ENCODE peak calls at places on chromosomes 4 and X, in ten cellular contexts. X, W, K, M, C, F, T, I, A and E are unnamed samples.

GRCh38 chr4:122309988-122310626 is 68.7 kb upstream of the ADAD1 start:
- DNase-seq in I (no peak), X (no peak), A (no peak), T (no peak), F (no peak), M (peak), C (no peak), K (no peak), W (no peak), E (no peak)

GRCh38 chr4:41294445-41295062 is 37.8 kb downstream of the UCHL1 start:
- DNase-seq in X (no peak), F (no peak), M (no peak), T (no peak), K (no peak), A (peak), C (no peak), W (peak), I (no peak), E (no peak)

GRCh38 chrX:152945021-152945979 is 47.4 kb downstream of the ZNF185 start:
- DNase-seq in A (no peak), C (no peak), T (no peak), X (no peak), K (no peak), W (no peak), M (no peak), F (no peak), I (no peak), E (no peak)

GRCh38 chr4:165720411-165721082 is 152.5 kb upstream of the TLL1 start:
- DNase-seq in A (no peak), F (no peak), X (no peak), C (no peak), M (no peak), W (no peak), I (no peak), T (no peak), K (no peak), E (no peak)

GRCh38 chr4:152073738-152074137 is 312.9 kb upstream of the GATB start:
- DNase-seq in C (no peak), W (no peak), M (no peak), F (no peak), A (peak), K (no peak), X (no peak), T (no peak), I (no peak), E (no peak)

GRCh38 chrX:133005038-133005437 is 46.6 kb upstream of the HS6ST2 start:
- DNase-seq in K (no peak), C (no peak), X (no peak), F (no peak), I (no peak), W (no peak), T (peak), A (no peak), M (no peak), E (no peak)

GRCh38 chr4:82629238-82630000 is 67.6 kb upstream of the TMEM150C start:
- DNase-seq in W (no peak), I (no peak), T (no peak), F (no peak), C (no peak), K (no peak), A (no peak), X (no peak), M (peak), E (no peak)

GRCh38 chrX:143873343-143873742 is 10.5 kb upstream of the UBE2NL start:
- DNase-seq in M (peak), K (no peak), X (no peak), T (no peak), W (no peak), C (no peak), I (no peak), A (peak), F (no peak), E (no peak)

GRCh38 chrX:120147537-120147936 is 10.9 kb upstream of the RHOXF2 start:
- DNase-seq in W (no peak), A (no peak), C (no peak), F (no peak), X (no peak), T (no peak), K (no peak), M (no peak), I (no peak), E (no peak)

GRCh38 chr4:159308571-159309340 is 205.9 kb downstream of the RAPGEF2 start:
- DNase-seq in K (no peak), W (no peak), T (no peak), C (no peak), M (peak), A (peak), F (no peak), I (no peak), X (no peak), E (no peak)

GRCh38 chr4:184215709-184216328 is 1.9 kb downstream of the ENPP6 start:
- DNase-seq in K (no peak), F (no peak), I (peak), X (no peak), M (no peak), C (no peak), A (no peak), T (no peak), W (no peak), E (no peak)

GRCh38 chr4:81052119-81053068 is 21.9 kb downstream of the BMP3 start:
- DNase-seq in W (peak), I (peak), X (peak), K (no peak), A (peak), F (peak), M (peak), C (peak), T (no peak), E (no peak)

GRCh38 chr4:40728341-40728740 is 21.4 kb upstream of the NSUN7 start:
- DNase-seq in W (no peak), X (no peak), F (no peak), M (no peak), K (no peak), T (no peak), C (no peak), A (no peak), I (no peak), E (no peak)

GRCh38 chr4:142984871-142985585 is 138.9 kb upstream of the INPP4B start:
- DNase-seq in C (no peak), K (no peak), I (no peak), M (no peak), X (no peak), W (no peak), T (no peak), F (no peak), A (peak), E (no peak)

GRCh38 chrX:119605398-119605738 is 856 bp downstream of the NKRF start:
- DNase-seq in F (no peak), K (no peak), M (no peak), W (no peak), A (no peak), T (peak), X (peak), I (peak), C (no peak), E (no peak)

GRCh38 chr4:2790583-2791517 is 2.0 kb upstream of the SH3BP2 start:
- DNase-seq in W (no peak), C (no peak), K (no peak), I (no peak), T (no peak), M (no peak), F (no peak), X (no peak), A (no peak), E (no peak)